ENCODE peak calls at places on chromosome 2, in five cellular contexts. N is A549; C is CD4-positive, alpha-beta T cell; W is H4; T is MCF 10A. I is an unnamed sample.

GRCh38 chr2:35080231-35080905 is 1275.2 kb upstream of the CRIM1 start:
- DNase-seq in N (no peak), C (no peak), W (no peak), T (no peak), I (peak; percentile 34)

GRCh38 chr2:205627085-205627484 is 55.2 kb upstream of the NRP2 start:
- DNase-seq in N (no peak), C (no peak), W (no peak), T (no peak), I (no peak)

GRCh38 chr2:102337481-102338386 is 17.9 kb upstream of the IL18R1 start:
- DNase-seq in N (no peak), C (no peak), W (no peak), T (no peak), I (no peak)

GRCh38 chr2:127560201-127560928 is 24.9 kb downstream of the MYO7B start:
- DNase-seq in N (no peak), C (no peak), W (no peak), T (no peak), I (no peak)

GRCh38 chr2:111036042-111036441 is 84.7 kb upstream of the BCL2L11 start:
- DNase-seq in N (no peak), C (no peak), W (no peak), T (no peak), I (no peak)

GRCh38 chr2:20450201-20451108 is 3.6 kb downstream of the RHOB start:
- DNase-seq in N (no peak), C (peak; percentile 16), W (no peak), T (no peak), I (peak; percentile 81)

GRCh38 chr2:224816816-224817215 is 100.7 kb upstream of the CCDC195 start:
- DNase-seq in N (peak; percentile 48), C (no peak), W (peak; percentile 17), T (peak; percentile 30), I (no peak)

GRCh38 chr2:634670-635395 is 42.4 kb downstream of the TMEM18 start:
- DNase-seq in N (no peak), C (no peak), W (peak; percentile 12), T (peak; percentile 22), I (no peak)

GRCh38 chr2:72013726-72014125 is 133.9 kb downstream of the CYP26B1 start:
- DNase-seq in N (no peak), C (no peak), W (no peak), T (no peak), I (no peak)

GRCh38 chr2:153808675-153809074 is 63.0 kb upstream of the GALNT13 start:
- DNase-seq in N (no peak), C (no peak), W (no peak), T (peak; percentile 8), I (no peak)

GRCh38 chr2:223007531-223007930 is 44.5 kb upstream of the KCNE4 start:
- DNase-seq in N (no peak), C (no peak), W (no peak), T (no peak), I (no peak)

GRCh38 chr2:213067888-213068287 is 83.5 kb downstream of the IKZF2 start:
- DNase-seq in N (no peak), C (no peak), W (no peak), T (no peak), I (no peak)

GRCh38 chr2:86443601-86444000 is 2.4 kb downstream of the KDM3A start:
- DNase-seq in N (no peak), C (no peak), W (peak; percentile 4), T (no peak), I (no peak)

GRCh38 chr2:34838408-34838807 is 1239.3 kb upstream of the FAM98A start:
- DNase-seq in N (no peak), C (no peak), W (no peak), T (no peak), I (no peak)

GRCh38 chr2:20514596-20515269 is 67.9 kb downstream of the RHOB start:
- DNase-seq in N (no peak), C (no peak), W (peak; percentile 71), T (peak; percentile 94), I (no peak)

GRCh38 chr2:219207884-219208740 is 1.5 kb downstream of the ZFAND2B start:
- DNase-seq in N (no peak), C (no peak), W (peak; percentile 42), T (peak; percentile 21), I (no peak)

GRCh38 chr2:203869610-203870042 is 2.1 kb downstream of the CTLA4 start:
- DNase-seq in N (no peak), C (peak; percentile 64), W (no peak), T (peak; percentile 13), I (no peak)

GRCh38 chr2:233247744-233248143 is 3.7 kb upstream of the ATG16L1 start:
- DNase-seq in N (peak; percentile 61), C (peak; percentile 54), W (peak; percentile 24), T (peak; percentile 98), I (peak; percentile 14)

GRCh38 chr2:189164732-189165131 is 14.8 kb downstream of the COL5A2 start:
- DNase-seq in N (no peak), C (no peak), W (peak; percentile 12), T (peak; percentile 61), I (no peak)

GRCh38 chr2:101232770-101233169 is 19.9 kb upstream of the CNOT11 start:
- DNase-seq in N (no peak), C (no peak), W (no peak), T (no peak), I (no peak)

GRCh38 chr2:437180-437579 is 149.3 kb upstream of the ALKAL2 start:
- DNase-seq in N (no peak), C (no peak), W (no peak), T (no peak), I (no peak)

GRCh38 chr2:113274427-113274826 is 4.3 kb downstream of the PAX8 start:
- DNase-seq in N (no peak), C (no peak), W (no peak), T (no peak), I (no peak)

GRCh38 chr2:174787485-174788205 is 23.4 kb upstream of the CHRNA1 start:
- DNase-seq in N (no peak), C (no peak), W (peak; percentile 90), T (peak; percentile 11), I (no peak)

GRCh38 chr2:23386422-23387220 is 1.6 kb downstream of the KLHL29 start:
- DNase-seq in N (peak; percentile 35), C (no peak), W (no peak), T (no peak), I (no peak)

GRCh38 chr2:151575338-151575737 is 158.9 kb downstream of the NEB start:
- DNase-seq in N (no peak), C (no peak), W (peak; percentile 11), T (peak; percentile 26), I (no peak)

GRCh38 chr2:31235504-31235902 is 1.6 kb downstream of the EHD3 start:
- DNase-seq in N (no peak), C (no peak), W (peak; percentile 39), T (peak; percentile 56), I (no peak)

GRCh38 chr2:188787002-188787660 is 187.0 kb upstream of the COL3A1 start:
- DNase-seq in N (no peak), C (no peak), W (peak; percentile 44), T (no peak), I (peak; percentile 17)